ENCODE peak calls at places on chromosomes 13 and 19, in seven cellular contexts. D is mesendoderm, P is IMR-90, Q is neuronal stem cell, A is mesenchymal stem cell, F is H1, G is trophoblast cell. H is an unnamed sample.

GRCh38 chr19:3538965-3539742 is at the start of gene TEKTIP1:
- DNase-seq in G (no peak), P (no peak), A (peak), Q (no peak), D (peak), F (no peak), H (peak)

GRCh38 chr19:45059258-45059965 is 16.9 kb downstream of the ZNF296 start:
- DNase-seq in D (peak), P (peak), A (peak), F (no peak), G (peak), Q (peak), H (peak)

GRCh38 chr19:43628646-43629326 is 9.4 kb upstream of the ZNF428 start:
- DNase-seq in A (no peak), Q (no peak), G (no peak), P (no peak), D (no peak), F (no peak), H (no peak)

GRCh38 chr13:44489751-44490150 is 86.4 kb downstream of the TSC22D1 start:
- DNase-seq in Q (no peak), G (peak), D (no peak), F (no peak), P (no peak), A (no peak), H (no peak)

GRCh38 chr13:33678906-33679657 is 138.9 kb upstream of the RFC3 start:
- DNase-seq in G (peak), P (peak), A (peak), D (peak), Q (no peak), F (no peak), H (no peak)

GRCh38 chr13:54949735-54950134 is 1921.1 kb downstream of the OLFM4 start:
- DNase-seq in A (no peak), Q (no peak), F (no peak), G (no peak), D (no peak), P (no peak), H (no peak)

GRCh38 chr13:36148436-36148835 is 17.3 kb upstream of the DCLK1 start:
- DNase-seq in Q (no peak), A (no peak), D (no peak), G (no peak), F (no peak), P (no peak), H (no peak)

GRCh38 chr13:25675060-25675459 is 303.3 kb downstream of the ATP8A2 start:
- DNase-seq in D (peak), P (no peak), Q (no peak), A (no peak), G (peak), F (no peak), H (no peak)

GRCh38 chr19:45913874-45914830 is at the start of gene NANOS2:
- DNase-seq in F (peak), D (peak), P (no peak), G (peak), A (no peak), Q (peak), H (peak)

GRCh38 chr13:111508164-111508870 is 187.9 kb downstream of the TEX29 start:
- DNase-seq in Q (no peak), A (no peak), P (no peak), D (no peak), F (no peak), G (no peak), H (no peak)

GRCh38 chr13:94308808-94309207 is 170.7 kb downstream of the DCT start:
- DNase-seq in D (no peak), Q (no peak), F (no peak), A (peak), G (no peak), P (no peak), H (no peak)

GRCh38 chr13:43785681-43786471 is 896 bp downstream of the ENOX1 start:
- DNase-seq in A (peak), F (no peak), Q (peak), D (peak), P (peak), G (peak), H (peak)

GRCh38 chr13:101289764-101290163 is 126.5 kb downstream of the NALCN start:
- DNase-seq in Q (peak), G (peak), P (peak), F (peak), D (peak), A (peak), H (peak)

GRCh38 chr13:59494560-59494970 is 669.2 kb downstream of the DIAPH3 start:
- DNase-seq in A (peak), P (peak), Q (no peak), D (no peak), G (no peak), F (no peak), H (no peak)

GRCh38 chr13:81171065-81171647 is 830.2 kb upstream of the SPRY2 start:
- DNase-seq in P (no peak), G (no peak), A (peak), D (peak), F (no peak), Q (peak), H (no peak)

DNA sequence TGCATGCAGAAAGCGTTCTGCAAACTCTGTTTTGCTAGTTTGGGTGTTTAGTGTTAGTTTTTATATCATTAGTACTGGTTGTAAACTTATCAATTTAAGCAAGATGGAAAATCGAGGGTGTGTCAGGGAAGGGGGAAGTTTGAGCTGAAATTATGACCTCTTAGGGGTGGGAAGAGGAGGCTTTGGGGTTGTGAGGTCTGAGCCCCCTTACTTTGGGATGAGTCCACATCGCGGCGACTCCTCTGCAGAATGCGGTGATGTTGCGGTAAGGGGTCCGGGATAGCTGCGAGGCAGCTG is 745 bp upstream of the NDUFS7 start:
- DNase-seq in D (no peak), Q (no peak), F (no peak), P (no peak), A (no peak), G (no peak), H (no peak)
- H3K18ac ChIP-seq in D (no peak), Q (peak), F (no peak), P (no peak), A (no peak), G (no peak), H (no peak)

GRCh38 chr19:31095100-31095804 is 254.0 kb downstream of the TSHZ3 start:
- DNase-seq in P (no peak), Q (no peak), G (no peak), F (no peak), D (no peak), A (no peak), H (no peak)

GRCh38 chr19:31096930-31097329 is 252.3 kb downstream of the TSHZ3 start:
- DNase-seq in G (no peak), P (no peak), Q (no peak), D (no peak), A (no peak), F (no peak), H (no peak)

GRCh38 chr19:31096047-31096446 is 253.2 kb downstream of the TSHZ3 start:
- DNase-seq in P (no peak), G (no peak), D (peak), Q (no peak), A (no peak), F (no peak), H (no peak)

GRCh38 chr19:31092189-31092753 is 257.0 kb downstream of the TSHZ3 start:
- DNase-seq in A (no peak), Q (no peak), F (no peak), P (no peak), D (no peak), G (no peak), H (no peak)
- H2BK120ac ChIP-seq in A (peak), Q (no peak), F (no peak), P (no peak), D (no peak), G (no peak), H (no peak)

DNA sequence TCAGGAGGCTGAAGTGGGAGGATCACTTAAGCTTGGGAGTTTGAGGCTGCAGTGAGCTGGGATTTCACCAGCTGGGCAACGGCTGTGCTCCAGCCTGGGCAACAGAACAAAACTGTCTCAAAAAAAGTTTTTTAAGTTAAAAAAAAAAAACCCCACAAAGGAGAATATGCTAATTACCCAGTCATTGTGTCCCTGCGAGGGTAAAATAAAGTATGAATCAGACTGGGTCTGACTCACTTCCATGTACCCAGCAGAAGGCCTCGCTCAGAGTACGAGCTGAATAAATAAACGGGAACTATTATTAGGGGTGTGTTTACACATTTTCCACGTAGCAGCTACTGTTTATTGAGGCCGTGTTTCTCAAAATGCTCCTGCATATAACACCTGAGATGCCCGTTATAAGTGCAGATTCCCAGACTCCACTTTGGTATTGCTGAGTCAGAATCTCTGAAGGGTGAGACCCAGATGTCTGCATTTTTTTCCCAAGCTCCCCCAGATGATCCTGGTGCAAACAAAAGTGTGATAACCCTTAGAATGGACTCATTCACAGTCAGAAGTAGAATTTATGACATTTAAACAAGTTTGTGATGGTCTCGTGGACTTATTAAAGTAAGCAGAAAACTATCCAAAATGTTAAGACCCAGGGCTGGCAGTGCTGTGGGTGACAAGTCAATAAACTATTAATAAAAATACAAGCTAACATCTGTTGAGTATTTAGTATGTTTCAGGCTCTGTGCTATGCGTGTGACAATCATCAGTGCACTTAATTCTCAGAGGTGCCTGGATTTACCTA is 28.2 kb downstream of the KCNC3 start:
- DNase-seq in A (peak), F (no peak), G (no peak), D (no peak), Q (no peak), P (peak), H (no peak)
- H3K18ac ChIP-seq in A (no peak), F (no peak), G (no peak), D (no peak), Q (no peak), P (no peak), H (no peak)

GRCh38 chr13:113418722-113419049 is 34.6 kb downstream of the ADPRHL1 start:
- DNase-seq in P (no peak), G (no peak), F (no peak), D (no peak), Q (no peak), A (no peak), H (no peak)
- H2BK120ac ChIP-seq in P (no peak), G (no peak), F (no peak), D (no peak), Q (no peak), A (no peak), H (no peak)

DNA sequence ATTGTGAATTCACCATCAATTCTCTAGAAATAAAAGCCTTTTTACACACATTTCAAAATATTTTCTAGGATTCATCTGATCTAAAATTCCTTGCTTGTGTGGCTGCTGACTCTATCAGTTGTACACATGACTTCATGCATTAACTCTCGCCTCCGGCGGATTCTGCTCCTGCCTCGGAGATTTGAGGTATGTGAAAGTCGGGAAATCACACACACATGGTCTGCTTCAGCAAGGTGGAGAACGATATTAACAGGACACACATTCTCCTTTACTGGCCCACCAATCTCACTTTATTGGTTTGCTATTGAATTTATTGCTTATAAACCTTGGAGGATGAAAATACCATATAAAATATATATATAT is 855.7 kb downstream of the SLITRK5 start:
- DNase-seq in D (no peak), Q (no peak), P (no peak), A (no peak), G (no peak), F (no peak), H (no peak)
- H3K18ac ChIP-seq in D (no peak), Q (no peak), P (no peak), A (no peak), G (no peak), F (no peak), H (no peak)

DNA sequence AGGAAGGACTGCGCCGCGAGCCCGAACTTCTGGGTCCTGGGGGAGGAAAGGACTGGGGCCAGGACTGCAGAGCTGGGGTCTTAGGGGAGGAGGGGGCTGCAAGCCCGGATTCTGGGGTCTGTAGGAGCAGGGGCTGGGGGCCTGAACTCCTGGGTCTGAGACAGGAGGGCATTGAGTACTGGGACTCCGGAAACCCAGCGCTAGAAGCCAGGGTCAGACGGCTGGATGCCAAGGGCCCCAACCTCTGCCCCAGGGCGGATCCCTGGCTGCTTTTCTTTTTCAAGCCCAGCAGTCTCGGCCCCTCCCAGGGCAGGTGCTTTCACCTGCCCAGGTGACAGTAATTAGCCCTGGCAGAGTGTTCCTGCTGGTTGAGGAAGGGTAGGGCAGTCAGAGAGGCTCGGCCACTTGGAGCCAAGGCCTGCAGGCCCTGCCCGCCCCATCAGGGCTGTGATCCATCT is 2.3 kb downstream of the MYH14 start:
- DNase-seq in P (no peak), F (no peak), Q (no peak), G (no peak), A (no peak), D (no peak), H (peak)
- H2BK120ac ChIP-seq in P (no peak), F (no peak), Q (no peak), G (peak), A (no peak), D (no peak), H (no peak)

DNA sequence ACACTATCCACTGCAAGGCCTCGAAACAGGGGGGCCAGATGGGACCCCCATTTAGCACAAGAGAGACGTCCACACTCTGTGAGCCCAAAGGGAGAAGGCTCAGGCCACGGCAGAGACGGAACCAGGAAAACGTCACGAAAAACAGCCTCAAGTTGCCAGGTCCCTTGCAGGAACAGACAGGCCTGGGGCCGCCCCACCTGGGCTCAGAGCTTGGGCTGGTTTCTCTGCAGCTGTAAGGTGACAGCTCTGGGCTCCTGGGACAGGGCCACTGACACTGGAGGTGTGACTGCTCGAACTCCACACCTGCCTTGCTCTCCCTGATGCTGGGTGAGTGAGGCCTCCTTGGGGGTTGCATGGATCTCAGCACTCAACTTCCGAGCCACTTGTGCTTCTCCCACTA is 3.2 kb downstream of the ZNF787 start:
- DNase-seq in Q (no peak), P (no peak), D (no peak), F (no peak), A (no peak), G (no peak), H (no peak)
- H3K18ac ChIP-seq in Q (no peak), P (no peak), D (no peak), F (no peak), A (no peak), G (no peak), H (no peak)

DNA sequence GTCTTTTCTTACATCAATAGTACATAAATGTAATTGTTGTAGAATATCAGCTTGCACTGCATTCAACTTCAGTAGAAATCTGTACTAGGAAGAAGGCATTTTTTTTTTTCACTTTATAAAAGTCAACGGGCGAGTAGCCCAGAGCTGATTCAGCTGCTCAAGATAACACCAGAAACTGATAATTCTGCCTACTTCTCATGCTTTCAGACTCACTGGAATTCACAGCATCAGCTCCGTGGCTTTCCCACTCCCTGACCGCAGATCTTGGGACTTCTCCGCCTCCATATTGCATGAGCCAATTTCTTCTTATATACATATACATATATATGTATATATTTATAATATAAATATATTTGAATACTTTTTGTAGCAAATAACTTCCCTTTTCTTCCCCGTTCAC is 263.1 kb upstream of the RXFP2 start:
- DNase-seq in D (peak), F (no peak), P (peak), A (no peak), Q (no peak), G (peak), H (no peak)
- H2BK120ac ChIP-seq in D (no peak), F (no peak), P (no peak), A (no peak), Q (no peak), G (no peak), H (no peak)

GRCh38 chr19:7928334-7928706 is 2.4 kb upstream of the CTXN1 start:
- DNase-seq in Q (no peak), A (no peak), G (no peak), P (no peak), D (no peak), F (no peak), H (no peak)
- H3K18ac ChIP-seq in Q (no peak), A (no peak), G (no peak), P (peak), D (no peak), F (no peak), H (no peak)